ENCODE peak calls at places on chromosome 2, in six cellular contexts. B is ELR, S is Kasumi-1, H is iris pigment epithelial cell, J is epithelial cell of esophagus, T is HCT116. F is an unnamed sample.

GRCh38 chr2:84257871-84258270 is 201.2 kb downstream of the SUCLG1 start:
- DNase-seq in B (peak), S (peak), H (no peak), J (peak), T (no peak), F (peak)

GRCh38 chr2:215870088-215870490 is 143.3 kb downstream of the MREG start:
- DNase-seq in B (peak), S (no peak), H (peak), J (peak), T (peak), F (no peak)

GRCh38 chr2:22904126-22904684 is 480.8 kb upstream of the KLHL29 start:
- DNase-seq in B (peak), S (no peak), H (no peak), J (peak), T (no peak), F (peak)

GRCh38 chr2:144524190-144524957 is 4.5 kb upstream of the ZEB2 start:
- DNase-seq in B (peak), S (peak), H (no peak), J (no peak), T (no peak), F (peak)

GRCh38 chr2:42810971-42811865 is 18.8 kb upstream of the HAAO start:
- DNase-seq in B (peak), S (peak), H (peak), J (no peak), T (no peak), F (peak)

GRCh38 chr2:49037197-49037596 is 117.1 kb downstream of the FSHR start:
- DNase-seq in B (no peak), S (no peak), H (no peak), J (no peak), T (no peak), F (peak)

GRCh38 chr2:168903888-168904287 is 2.8 kb downstream of the G6PC2 start:
- DNase-seq in B (no peak), S (no peak), H (no peak), J (no peak), T (no peak), F (no peak)

GRCh38 chr2:961786-962185 is 11.1 kb downstream of the SNTG2 start:
- DNase-seq in B (no peak), S (no peak), H (no peak), J (no peak), T (no peak), F (no peak)

GRCh38 chr2:171923206-171923605 is 945 bp downstream of the HAT1 start:
- DNase-seq in B (peak), S (peak), H (peak), J (peak), T (peak), F (peak)

GRCh38 chr2:101111917-101112771 is 39.0 kb downstream of the TBC1D8 start:
- DNase-seq in B (peak), S (no peak), H (no peak), J (no peak), T (no peak), F (peak)

GRCh38 chr2:55936351-55936750 is 12.8 kb upstream of the EFEMP1 start:
- DNase-seq in B (peak), S (no peak), H (no peak), J (no peak), T (no peak), F (no peak)

GRCh38 chr2:136750065-136750464 is 15.3 kb upstream of the THSD7B start:
- DNase-seq in B (no peak), S (no peak), H (no peak), J (no peak), T (no peak), F (no peak)

GRCh38 chr2:23330214-23330613 is 54.8 kb upstream of the KLHL29 start:
- DNase-seq in B (peak), S (no peak), H (peak), J (peak), T (no peak), F (peak)

GRCh38 chr2:155442755-155443372 is 744.4 kb downstream of the KCNJ3 start:
- DNase-seq in B (no peak), S (peak), H (peak), J (peak), T (peak), F (peak)

GRCh38 chr2:230599854-230600253 is 112.8 kb upstream of the CAB39 start:
- DNase-seq in B (no peak), S (no peak), H (no peak), J (no peak), T (no peak), F (no peak)

GRCh38 chr2:236706288-236706687 is 136.7 kb downstream of the ACKR3 start:
- DNase-seq in B (no peak), S (no peak), H (no peak), J (no peak), T (no peak), F (no peak)

GRCh38 chr2:234162876-234163275 is 112.4 kb downstream of the SPP2 start:
- DNase-seq in B (peak), S (no peak), H (no peak), J (peak), T (no peak), F (no peak)

GRCh38 chr2:104734937-104735586 is 118.9 kb upstream of the POU3F3 start:
- DNase-seq in B (no peak), S (peak), H (peak), J (no peak), T (no peak), F (no peak)

GRCh38 chr2:74367789-74368188 is 12.3 kb downstream of the DCTN1 start:
- DNase-seq in B (no peak), S (no peak), H (no peak), J (no peak), T (no peak), F (no peak)

GRCh38 chr2:201467666-201468065 is 16.1 kb downstream of the STRADB start:
- DNase-seq in B (peak), S (no peak), H (peak), J (no peak), T (no peak), F (peak)

GRCh38 chr2:136531731-136532130 is 233.6 kb upstream of the THSD7B start:
- DNase-seq in B (no peak), S (no peak), H (no peak), J (no peak), T (no peak), F (no peak)

GRCh38 chr2:171957061-171957460 is 34.8 kb downstream of the HAT1 start:
- DNase-seq in B (peak), S (peak), H (no peak), J (peak), T (no peak), F (peak)

GRCh38 chr2:173652731-173653426 is 298.2 kb downstream of the CDCA7 start:
- DNase-seq in B (peak), S (no peak), H (peak), J (peak), T (peak), F (peak)

GRCh38 chr2:26567534-26567933 is 73.6 kb downstream of the CIB4 start:
- DNase-seq in B (no peak), S (no peak), H (no peak), J (no peak), T (no peak), F (no peak)

GRCh38 chr2:89849731-89850130 is 1158.3 kb downstream of the RPIA start:
- DNase-seq in B (no peak), S (no peak), H (no peak), J (no peak), T (no peak), F (no peak)

GRCh38 chr2:152409691-152410597 is 75.0 kb downstream of the FMNL2 start:
- DNase-seq in B (peak), S (no peak), H (peak), J (peak), T (no peak), F (peak)

GRCh38 chr2:191486584-191487320 is 191.2 kb upstream of the NABP1 start:
- DNase-seq in B (peak), S (no peak), H (peak), J (peak), T (peak), F (peak)

GRCh38 chr2:141554810-141555209 is 576.0 kb downstream of the LRP1B start:
- DNase-seq in B (peak), S (peak), H (peak), J (peak), T (peak), F (peak)

GRCh38 chr2:212142616-212143015 is 396.0 kb downstream of the ERBB4 start:
- DNase-seq in B (peak), S (no peak), H (no peak), J (no peak), T (no peak), F (no peak)

GRCh38 chr2:175585531-175585930 is 404.0 kb upstream of the ATP5MC3 start:
- DNase-seq in B (no peak), S (no peak), H (no peak), J (no peak), T (no peak), F (no peak)

GRCh38 chr2:134169788-134170187 is 84.1 kb upstream of the MGAT5 start:
- DNase-seq in B (no peak), S (no peak), H (no peak), J (peak), T (no peak), F (no peak)

GRCh38 chr2:233967163-233967562 is 50.0 kb downstream of the TRPM8 start:
- DNase-seq in B (no peak), S (no peak), H (no peak), J (no peak), T (no peak), F (no peak)